ENCODE peak calls at places on chromosomes 16 and 17, in nine cellular contexts. One of them, this sample, is unnamed.

GRCh38 chr16:57146735-57147134 is 39.1 kb downstream of the PSME3IP1 start:
- DNase-seq in CD8-positive, alpha-beta T cell: no peak
- DNase-seq in gastrocnemius medialis: no peak
- DNase-seq in heart right ventricle: no peak
- DNase-seq in brain microvascular endothelial cell: no peak
- DNase-seq in HL-60: no peak
- DNase-seq in ovary: no peak
- DNase-seq in CD4-positive, alpha-beta T cell: no peak
- DNase-seq in heart left ventricle: no peak
- DNase-seq in this sample: no peak

GRCh38 chr17:28346746-28347246 is 10.5 kb downstream of the POLDIP2 start:
- DNase-seq in CD4-positive, alpha-beta T cell: no peak
- DNase-seq in CD8-positive, alpha-beta T cell: no peak
- DNase-seq in HL-60: no peak
- DNase-seq in ovary: peak; percentile 61
- DNase-seq in brain microvascular endothelial cell: no peak
- DNase-seq in heart left ventricle: no peak
- DNase-seq in gastrocnemius medialis: no peak
- DNase-seq in heart right ventricle: no peak
- DNase-seq in this sample: no peak

GRCh38 chr17:41785876-41786226 is 660 bp downstream of the JUP start:
- DNase-seq in heart left ventricle: no peak
- DNase-seq in CD4-positive, alpha-beta T cell: no peak
- DNase-seq in ovary: peak; percentile 68
- DNase-seq in gastrocnemius medialis: no peak
- DNase-seq in HL-60: no peak
- DNase-seq in heart right ventricle: no peak
- DNase-seq in CD8-positive, alpha-beta T cell: no peak
- DNase-seq in brain microvascular endothelial cell: no peak
- DNase-seq in this sample: peak; percentile 49

GRCh38 chr16:35523991-35524390 is 2064.6 kb downstream of the TP53TG3F start:
- DNase-seq in ovary: no peak
- DNase-seq in HL-60: no peak
- DNase-seq in heart left ventricle: no peak
- DNase-seq in brain microvascular endothelial cell: no peak
- DNase-seq in CD8-positive, alpha-beta T cell: no peak
- DNase-seq in heart right ventricle: no peak
- DNase-seq in gastrocnemius medialis: no peak
- DNase-seq in CD4-positive, alpha-beta T cell: no peak
- DNase-seq in this sample: no peak

GRCh38 chr16:30858111-30858495 is 35.8 kb downstream of the BCL7C start:
- DNase-seq in ovary: no peak
- DNase-seq in CD8-positive, alpha-beta T cell: no peak
- DNase-seq in heart left ventricle: no peak
- DNase-seq in HL-60: no peak
- DNase-seq in brain microvascular endothelial cell: no peak
- DNase-seq in heart right ventricle: no peak
- DNase-seq in CD4-positive, alpha-beta T cell: no peak
- DNase-seq in gastrocnemius medialis: no peak
- DNase-seq in this sample: no peak

GRCh38 chr16:57525761-57526160 is 10.6 kb downstream of the CCDC102A start:
- DNase-seq in gastrocnemius medialis: no peak
- DNase-seq in heart left ventricle: peak; percentile 52
- DNase-seq in HL-60: no peak
- DNase-seq in CD4-positive, alpha-beta T cell: no peak
- DNase-seq in ovary: peak; percentile 24
- DNase-seq in heart right ventricle: no peak
- DNase-seq in brain microvascular endothelial cell: no peak
- DNase-seq in CD8-positive, alpha-beta T cell: no peak
- DNase-seq in this sample: peak; percentile 48

GRCh38 chr17:72580321-72581127 is 459.7 kb downstream of the SOX9 start:
- DNase-seq in ovary: no peak
- DNase-seq in HL-60: no peak
- DNase-seq in gastrocnemius medialis: no peak
- DNase-seq in brain microvascular endothelial cell: no peak
- DNase-seq in heart right ventricle: no peak
- DNase-seq in CD4-positive, alpha-beta T cell: no peak
- DNase-seq in CD8-positive, alpha-beta T cell: no peak
- DNase-seq in heart left ventricle: no peak
- DNase-seq in this sample: no peak

GRCh38 chr16:81140930-81141780 is 45.0 kb upstream of the GCSH start:
- DNase-seq in gastrocnemius medialis: no peak
- DNase-seq in CD4-positive, alpha-beta T cell: no peak
- DNase-seq in CD8-positive, alpha-beta T cell: no peak
- DNase-seq in heart left ventricle: no peak
- DNase-seq in ovary: no peak
- DNase-seq in brain microvascular endothelial cell: no peak
- DNase-seq in heart right ventricle: no peak
- DNase-seq in HL-60: no peak
- DNase-seq in this sample: no peak

GRCh38 chr17:54867634-54868033 is 33.0 kb upstream of the TOM1L1 start:
- DNase-seq in ovary: no peak
- DNase-seq in HL-60: no peak
- DNase-seq in brain microvascular endothelial cell: no peak
- DNase-seq in heart left ventricle: no peak
- DNase-seq in gastrocnemius medialis: no peak
- DNase-seq in CD8-positive, alpha-beta T cell: no peak
- DNase-seq in heart right ventricle: no peak
- DNase-seq in CD4-positive, alpha-beta T cell: no peak
- DNase-seq in this sample: no peak

GRCh38 chr17:31564291-31564690 is 172.8 kb downstream of the RAB11FIP4 start:
- DNase-seq in heart left ventricle: no peak
- DNase-seq in ovary: no peak
- DNase-seq in HL-60: no peak
- DNase-seq in CD8-positive, alpha-beta T cell: no peak
- DNase-seq in gastrocnemius medialis: no peak
- DNase-seq in heart right ventricle: no peak
- DNase-seq in brain microvascular endothelial cell: no peak
- DNase-seq in CD4-positive, alpha-beta T cell: no peak
- DNase-seq in this sample: no peak

GRCh38 chr17:76540381-76541300 is 797 bp downstream of the PRCD start:
- DNase-seq in heart left ventricle: peak; percentile 93
- DNase-seq in ovary: peak; percentile 95
- DNase-seq in gastrocnemius medialis: peak; percentile 94
- DNase-seq in HL-60: no peak
- DNase-seq in brain microvascular endothelial cell: peak; percentile 97
- DNase-seq in heart right ventricle: peak; percentile 97
- DNase-seq in CD8-positive, alpha-beta T cell: no peak
- DNase-seq in CD4-positive, alpha-beta T cell: no peak
- DNase-seq in this sample: peak; percentile 92

GRCh38 chr17:9936075-9936474 is 31.0 kb upstream of the RCVRN start:
- DNase-seq in heart left ventricle: no peak
- DNase-seq in ovary: no peak
- DNase-seq in heart right ventricle: no peak
- DNase-seq in brain microvascular endothelial cell: no peak
- DNase-seq in gastrocnemius medialis: no peak
- DNase-seq in CD8-positive, alpha-beta T cell: no peak
- DNase-seq in HL-60: no peak
- DNase-seq in CD4-positive, alpha-beta T cell: no peak
- DNase-seq in this sample: no peak

GRCh38 chr17:67585077-67585602 is 132.6 kb upstream of the NOL11 start:
- DNase-seq in ovary: no peak
- DNase-seq in gastrocnemius medialis: no peak
- DNase-seq in brain microvascular endothelial cell: no peak
- DNase-seq in heart right ventricle: no peak
- DNase-seq in heart left ventricle: no peak
- DNase-seq in HL-60: no peak
- DNase-seq in CD4-positive, alpha-beta T cell: no peak
- DNase-seq in CD8-positive, alpha-beta T cell: no peak
- DNase-seq in this sample: no peak

GRCh38 chr16:49649013-49649785 is 206.7 kb downstream of the ZNF423 start:
- DNase-seq in gastrocnemius medialis: no peak
- DNase-seq in brain microvascular endothelial cell: peak; percentile 35
- DNase-seq in CD4-positive, alpha-beta T cell: no peak
- DNase-seq in heart right ventricle: no peak
- DNase-seq in CD8-positive, alpha-beta T cell: no peak
- DNase-seq in HL-60: no peak
- DNase-seq in ovary: no peak
- DNase-seq in heart left ventricle: no peak
- DNase-seq in this sample: no peak

GRCh38 chr16:19210175-19210924 is 42.3 kb downstream of the SYT17 start:
- DNase-seq in CD4-positive, alpha-beta T cell: no peak
- DNase-seq in ovary: no peak
- DNase-seq in HL-60: no peak
- DNase-seq in heart left ventricle: no peak
- DNase-seq in CD8-positive, alpha-beta T cell: no peak
- DNase-seq in brain microvascular endothelial cell: no peak
- DNase-seq in heart right ventricle: no peak
- DNase-seq in gastrocnemius medialis: no peak
- DNase-seq in this sample: no peak

GRCh38 chr17:6471531-6472465 is 27.5 kb downstream of the PIMREG start:
- DNase-seq in CD8-positive, alpha-beta T cell: no peak
- DNase-seq in brain microvascular endothelial cell: peak; percentile 42
- DNase-seq in gastrocnemius medialis: no peak
- DNase-seq in ovary: peak; percentile 57
- DNase-seq in heart left ventricle: no peak
- DNase-seq in HL-60: no peak
- DNase-seq in CD4-positive, alpha-beta T cell: no peak
- DNase-seq in heart right ventricle: no peak
- DNase-seq in this sample: no peak

GRCh38 chr17:75753514-75754377 is 11.2 kb downstream of the GALK1 start:
- DNase-seq in brain microvascular endothelial cell: peak; percentile 15
- DNase-seq in ovary: peak; percentile 79
- DNase-seq in HL-60: peak; percentile 78
- DNase-seq in heart right ventricle: peak; percentile 58
- DNase-seq in heart left ventricle: peak; percentile 90
- DNase-seq in CD4-positive, alpha-beta T cell: peak; percentile 67
- DNase-seq in CD8-positive, alpha-beta T cell: peak; percentile 66
- DNase-seq in gastrocnemius medialis: no peak
- DNase-seq in this sample: peak; percentile 68

DNA sequence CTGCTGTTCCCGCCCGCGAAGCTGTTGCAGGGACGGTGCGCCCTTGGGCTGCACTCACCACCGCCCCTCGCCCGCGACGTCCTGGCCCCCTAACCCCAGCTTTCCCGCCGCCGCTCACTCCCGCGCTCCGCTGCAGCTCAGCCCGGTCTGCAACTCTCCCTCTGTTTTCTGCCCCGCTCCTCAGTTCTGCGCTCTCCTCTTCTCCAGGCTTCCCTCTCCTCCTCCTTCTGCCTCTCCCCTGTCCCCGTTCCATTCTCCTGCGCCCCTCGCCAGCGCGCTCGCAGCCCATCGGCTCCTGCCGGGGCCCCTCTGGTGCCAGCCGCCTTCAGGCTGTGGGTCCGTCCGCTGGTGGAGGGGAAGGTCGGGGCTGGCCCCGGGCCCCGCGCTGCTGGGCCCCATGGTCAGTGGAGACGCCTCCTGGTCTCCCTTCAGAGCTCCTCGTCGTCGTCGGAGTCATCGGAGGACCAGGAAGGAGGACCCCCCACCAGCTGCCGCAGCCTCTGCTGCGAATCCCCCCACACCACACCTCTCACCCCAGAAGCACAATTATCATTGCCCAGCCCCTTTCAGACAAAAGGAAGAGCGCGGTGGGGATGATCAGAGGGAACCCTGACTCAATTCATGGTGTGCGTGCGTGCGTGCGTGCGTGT is 223.2 kb upstream of the FOXF1 start:
- DNase-seq in heart left ventricle: no peak
- DNase-seq in gastrocnemius medialis: no peak
- DNase-seq in CD8-positive, alpha-beta T cell: no peak
- DNase-seq in HL-60: no peak
- DNase-seq in ovary: no peak
- DNase-seq in heart right ventricle: no peak
- DNase-seq in brain microvascular endothelial cell: no peak
- DNase-seq in CD4-positive, alpha-beta T cell: no peak
- DNase-seq in this sample: no peak
- H3K27me3 ChIP-seq in heart left ventricle: peaks cover 52% of the 10 kb centered on the region
- H3K27me3 ChIP-seq in gastrocnemius medialis: peaks cover 57% of the 10 kb centered on the region
- H3K27me3 ChIP-seq in CD8-positive, alpha-beta T cell: peaks cover 3% of the 10 kb centered on the region
- H3K27me3 ChIP-seq in HL-60: peaks cover 2% of the 10 kb centered on the region
- H3K27me3 ChIP-seq in ovary: no peaks in the 10 kb centered on the region
- H3K27me3 ChIP-seq in heart right ventricle: peaks cover 88% of the 10 kb centered on the region
- H3K27me3 ChIP-seq in brain microvascular endothelial cell: peaks cover 70% of the 10 kb centered on the region
- H3K27me3 ChIP-seq in CD4-positive, alpha-beta T cell: peaks cover 73% of the 10 kb centered on the region
- H3K27me3 ChIP-seq in this sample: peaks cover 5% of the 10 kb centered on the region

DNA sequence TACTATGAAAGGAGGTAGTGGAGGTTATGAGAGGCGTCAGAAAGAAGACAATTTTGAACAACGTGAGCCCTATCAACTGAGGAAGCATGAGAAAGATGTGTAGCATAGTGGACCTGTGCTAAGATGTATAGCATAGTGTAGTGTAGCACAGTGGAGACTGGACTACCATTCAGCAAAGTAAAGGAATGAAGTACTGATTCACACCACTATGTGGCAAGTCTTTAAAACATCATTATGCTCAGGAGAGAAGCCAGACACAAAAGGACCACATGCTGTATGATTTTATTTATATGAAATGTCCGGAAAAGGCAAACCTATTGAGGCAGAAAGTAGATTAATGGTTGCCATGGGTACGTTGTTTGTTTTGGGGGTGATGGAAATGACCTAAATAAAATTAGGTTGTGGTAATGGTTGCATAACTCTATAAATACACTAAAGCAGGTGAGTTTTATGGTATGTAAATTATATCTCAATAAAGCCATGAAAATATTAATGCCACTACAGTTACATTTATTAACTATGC is 20.4 kb upstream of the XYLT1 start:
- DNase-seq in heart left ventricle: no peak
- DNase-seq in gastrocnemius medialis: no peak
- DNase-seq in CD4-positive, alpha-beta T cell: no peak
- DNase-seq in HL-60: no peak
- DNase-seq in brain microvascular endothelial cell: no peak
- DNase-seq in heart right ventricle: no peak
- DNase-seq in CD8-positive, alpha-beta T cell: no peak
- DNase-seq in ovary: no peak
- DNase-seq in this sample: no peak
- TF ChIP-seq CTCF in heart left ventricle: no peak
- TF ChIP-seq CTCF in gastrocnemius medialis: no peak
- TF ChIP-seq CTCF in CD4-positive, alpha-beta T cell: no peak
- TF ChIP-seq CTCF in HL-60: no peak
- TF ChIP-seq CTCF in brain microvascular endothelial cell: no peak
- TF ChIP-seq CTCF in heart right ventricle: no peak
- TF ChIP-seq CTCF in CD8-positive, alpha-beta T cell: no peak
- TF ChIP-seq CTCF in ovary: no peak
- TF ChIP-seq CTCF in this sample: no peak

GRCh38 chr17:57838453-57838852 is 11.4 kb downstream of the MRPS23 start:
- DNase-seq in heart left ventricle: no peak
- DNase-seq in ovary: no peak
- DNase-seq in CD4-positive, alpha-beta T cell: no peak
- DNase-seq in HL-60: no peak
- DNase-seq in heart right ventricle: no peak
- DNase-seq in gastrocnemius medialis: no peak
- DNase-seq in CD8-positive, alpha-beta T cell: no peak
- DNase-seq in brain microvascular endothelial cell: no peak
- DNase-seq in this sample: no peak
- H3K27ac ChIP-seq in heart left ventricle: peak overlapping the region; percentile 90
- H3K27ac ChIP-seq in ovary: no peak overlapping the region
- H3K27ac ChIP-seq in CD4-positive, alpha-beta T cell: no peak overlapping the region
- H3K27ac ChIP-seq in HL-60: no peak overlapping the region
- H3K27ac ChIP-seq in heart right ventricle: peak overlapping the region; percentile 72
- H3K27ac ChIP-seq in gastrocnemius medialis: peak overlapping the region; percentile 71
- H3K27ac ChIP-seq in CD8-positive, alpha-beta T cell: no peak overlapping the region
- H3K27ac ChIP-seq in brain microvascular endothelial cell: no peak overlapping the region
- H3K27ac ChIP-seq in this sample: no peak overlapping the region

DNA sequence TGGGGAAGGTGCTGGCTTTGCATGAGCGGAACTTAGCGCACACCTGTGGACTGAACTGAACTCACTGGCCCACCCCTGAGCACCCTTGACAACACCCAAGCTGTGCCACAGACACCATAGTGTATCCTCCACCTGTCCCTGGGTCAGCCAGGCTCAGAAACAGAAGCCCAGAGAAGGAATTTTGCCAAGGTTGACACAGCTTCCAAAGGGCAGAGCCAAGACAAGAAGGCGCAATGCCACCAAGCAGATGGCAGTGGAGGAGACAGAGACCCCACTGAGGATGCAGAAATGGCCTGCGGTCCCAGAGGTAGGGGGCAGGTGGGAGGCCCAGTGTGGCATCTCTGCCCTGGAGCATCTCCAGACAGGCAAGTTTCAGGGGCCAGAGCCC is 169.0 kb downstream of the ENGASE start:
- DNase-seq in heart right ventricle: no peak
- DNase-seq in gastrocnemius medialis: no peak
- DNase-seq in CD8-positive, alpha-beta T cell: no peak
- DNase-seq in heart left ventricle: no peak
- DNase-seq in ovary: no peak
- DNase-seq in brain microvascular endothelial cell: no peak
- DNase-seq in CD4-positive, alpha-beta T cell: no peak
- DNase-seq in HL-60: no peak
- DNase-seq in this sample: no peak
- H3K27me3 ChIP-seq in heart right ventricle: no peaks in the 10 kb centered on the region
- H3K27me3 ChIP-seq in gastrocnemius medialis: peaks cover 11% of the 10 kb centered on the region
- H3K27me3 ChIP-seq in CD8-positive, alpha-beta T cell: no peaks in the 10 kb centered on the region
- H3K27me3 ChIP-seq in heart left ventricle: no peaks in the 10 kb centered on the region
- H3K27me3 ChIP-seq in ovary: no peaks in the 10 kb centered on the region
- H3K27me3 ChIP-seq in brain microvascular endothelial cell: no peaks in the 10 kb centered on the region
- H3K27me3 ChIP-seq in CD4-positive, alpha-beta T cell: peaks cover 4% of the 10 kb centered on the region
- H3K27me3 ChIP-seq in HL-60: no peaks in the 10 kb centered on the region
- H3K27me3 ChIP-seq in this sample: no peaks in the 10 kb centered on the region